ENCODE peak calls at places on chromosomes 11 and 22, in seven cellular contexts. A, V, G, Y, K, H and D are unnamed samples.

GRCh38 chr11:19753451-19754041 is 40.9 kb downstream of the NAV2 start:
- DNase-seq in V (no peak), G (no peak), H (peak), A (no peak), K (no peak), Y (no peak), D (no peak)

GRCh38 chr11:10255388-10256125 is 38.5 kb downstream of the SBF2 start:
- DNase-seq in K (no peak), H (no peak), A (no peak), G (no peak), Y (no peak), V (no peak), D (peak)

GRCh38 chr11:133134561-133135173 is 397.6 kb downstream of the OPCML start:
- DNase-seq in K (peak), Y (peak), G (peak), H (no peak), V (no peak), A (peak), D (no peak)

GRCh38 chr11:118304227-118304808 is at the start of gene CD3E:
- DNase-seq in A (no peak), H (no peak), V (no peak), Y (no peak), G (no peak), K (no peak), D (no peak)

GRCh38 chr22:39622881-39623367 is 52.4 kb downstream of the CACNA1I start:
- DNase-seq in K (peak), V (no peak), G (peak), A (no peak), Y (no peak), H (no peak), D (no peak)

GRCh38 chr11:95451682-95452081 is 220.7 kb upstream of the SESN3 start:
- DNase-seq in Y (no peak), K (peak), G (peak), H (no peak), A (peak), V (no peak), D (peak)

GRCh38 chr11:534592-535518 is 521 bp downstream of the HRAS start:
- DNase-seq in H (no peak), G (peak), A (no peak), V (no peak), K (no peak), Y (peak), D (peak)

GRCh38 chr11:72430743-72431570 is 3.4 kb downstream of the CLPB start:
- DNase-seq in H (no peak), A (no peak), K (peak), V (no peak), Y (peak), G (peak), D (peak)

GRCh38 chr11:14300661-14301304 is 58.2 kb downstream of the RRAS2 start:
- DNase-seq in K (peak), V (no peak), G (peak), A (no peak), Y (peak), H (no peak), D (peak)

GRCh38 chr11:9568161-9568853 is 5.2 kb upstream of the WEE1 start:
- DNase-seq in V (no peak), H (no peak), G (no peak), A (no peak), Y (no peak), K (no peak), D (no peak)

GRCh38 chr11:61756147-61756451 is 3.7 kb downstream of the MYRF start:
- DNase-seq in K (no peak), V (no peak), A (no peak), Y (no peak), G (no peak), H (no peak), D (no peak)

GRCh38 chr11:266676-267439 is 11.3 kb upstream of the NLRP6 start:
- DNase-seq in V (no peak), G (no peak), Y (no peak), K (no peak), H (no peak), A (no peak), D (no peak)

GRCh38 chr22:28822930-28823481 is 22.6 kb upstream of the XBP1 start:
- DNase-seq in G (no peak), V (no peak), K (no peak), A (no peak), H (peak), Y (peak), D (no peak)

GRCh38 chr11:109648804-109649203 is 226.8 kb downstream of the C11orf87 start:
- DNase-seq in Y (no peak), H (no peak), K (no peak), V (no peak), A (no peak), G (no peak), D (no peak)

GRCh38 chr11:17929171-17929570 is 83.7 kb downstream of the SERGEF start:
- DNase-seq in A (no peak), Y (no peak), V (no peak), G (no peak), K (no peak), H (no peak), D (no peak)

GRCh38 chr22:45863981-45864751 is 112.8 kb downstream of the WNT7B start:
- DNase-seq in K (peak), A (no peak), G (peak), V (no peak), H (no peak), Y (peak), D (peak)

GRCh38 chr11:65786008-65786785 is 666 bp upstream of the OVOL1 start:
- DNase-seq in A (no peak), G (no peak), V (no peak), Y (no peak), H (no peak), K (no peak), D (no peak)

GRCh38 chr11:35907648-35908431 is 36.0 kb upstream of the LDLRAD3 start:
- DNase-seq in K (peak), V (no peak), A (peak), G (no peak), Y (no peak), H (no peak), D (peak)

GRCh38 chr11:10426475-10426874 is 28.6 kb upstream of the AMPD3 start:
- DNase-seq in Y (no peak), V (no peak), K (no peak), H (no peak), G (no peak), A (no peak), D (no peak)

GRCh38 chr11:96340555-96340885 is 2.5 kb downstream of the MAML2 start:
- DNase-seq in G (peak), A (no peak), Y (no peak), H (no peak), K (peak), V (no peak), D (peak)

GRCh38 chr11:12188548-12189317 is 78.3 kb downstream of the MICAL2 start:
- DNase-seq in V (no peak), A (no peak), G (no peak), Y (no peak), H (no peak), K (no peak), D (no peak)

GRCh38 chr11:29676993-29677392 is 339.8 kb downstream of the KCNA4 start:
- DNase-seq in A (no peak), Y (no peak), G (no peak), V (no peak), H (no peak), K (peak), D (no peak)

GRCh38 chr22:31530816-31531180 is 34.5 kb downstream of the SFI1 start:
- DNase-seq in V (no peak), G (no peak), Y (no peak), K (peak), A (peak), H (no peak), D (peak)

GRCh38 chr22:19271856-19272535 is 19.5 kb downstream of the CLTCL1 start:
- DNase-seq in H (no peak), V (no peak), K (no peak), A (no peak), Y (no peak), G (no peak), D (peak)

GRCh38 chr11:47161134-47161854 is 15.4 kb downstream of the ARFGAP2 start:
- DNase-seq in Y (peak), H (no peak), K (peak), A (no peak), G (peak), V (no peak), D (peak)

GRCh38 chr11:325796-326591 is 5.3 kb upstream of the IFITM3 start:
- DNase-seq in Y (no peak), H (no peak), K (no peak), G (no peak), A (no peak), V (no peak), D (no peak)

GRCh38 chr11:33533668-33534067 is 167.0 kb downstream of the C11orf91 start:
- DNase-seq in G (no peak), K (peak), H (no peak), A (no peak), Y (no peak), V (no peak), D (peak)

GRCh38 chr11:34492806-34493414 is 20.7 kb downstream of the ELF5 start:
- DNase-seq in G (peak), K (peak), Y (peak), A (no peak), H (peak), V (no peak), D (peak)

GRCh38 chr11:77779935-77780334 is 40.6 kb downstream of the RSF1 start:
- DNase-seq in K (peak), A (peak), H (no peak), G (peak), Y (no peak), V (no peak), D (peak)

GRCh38 chr11:44744160-44744559 is 17.4 kb downstream of the TSPAN18 start:
- DNase-seq in A (no peak), V (no peak), K (no peak), G (no peak), Y (no peak), H (no peak), D (peak)

GRCh38 chr11:124843616-124843910 is 21.7 kb upstream of the ROBO3 start:
- DNase-seq in V (no peak), Y (no peak), H (no peak), K (no peak), G (no peak), A (no peak), D (no peak)

GRCh38 chr11:9529333-9529648 is 44.2 kb upstream of the WEE1 start:
- DNase-seq in V (no peak), A (no peak), G (no peak), H (no peak), Y (no peak), K (peak), D (no peak)

GRCh38 chr11:6738590-6738989 is 33.2 kb downstream of the OR2AG2 start:
- DNase-seq in V (no peak), G (no peak), H (no peak), A (no peak), Y (no peak), K (no peak), D (no peak)